ENCODE peak calls at places on chromosomes 16 and 17, in four cellular contexts. B is neural progenitor cell, J is mammary epithelial cell, R is Peyer's patch. O is an unnamed sample.

GRCh38 chr17:9538626-9539025 is 37.0 kb downstream of the STX8 start:
- DNase-seq in R (no peak), J (no peak), B (peak), O (no peak)

GRCh38 chr17:82926081-82926480 is 86.3 kb upstream of the ZNF750 start:
- DNase-seq in R (no peak), B (no peak), J (no peak), O (no peak)

GRCh38 chr16:11085025-11085485 is 140.7 kb downstream of the CLEC16A start:
- DNase-seq in B (peak), R (no peak), J (no peak), O (no peak)

GRCh38 chr16:27389272-27389961 is 12.6 kb upstream of the IL21R start:
- DNase-seq in R (no peak), J (no peak), B (no peak), O (no peak)

GRCh38 chr17:82931696-82932060 is 91.9 kb upstream of the ZNF750 start:
- DNase-seq in J (peak), B (no peak), R (no peak), O (no peak)

GRCh38 chr16:66170989-66171388 is 195.5 kb upstream of the CDH5 start:
- DNase-seq in J (no peak), R (no peak), B (no peak), O (no peak)

GRCh38 chr17:32936894-32937500 is 9.0 kb downstream of the TMEM98 start:
- DNase-seq in J (peak), R (peak), B (peak), O (no peak)

GRCh38 chr17:7207120-7208001 is 12.3 kb downstream of the DLG4 start:
- DNase-seq in R (no peak), J (no peak), B (no peak), O (no peak)

GRCh38 chr16:23351360-23351759 is 49.3 kb downstream of the SCNN1B start:
- DNase-seq in R (no peak), B (no peak), J (no peak), O (no peak)

GRCh38 chr17:78316115-78316866 is 43.6 kb downstream of the SOCS3 start:
- DNase-seq in R (no peak), B (no peak), J (no peak), O (no peak)

GRCh38 chr17:1153795-1154546 is 25.8 kb downstream of the ABR start:
- DNase-seq in R (no peak), J (peak), B (peak), O (no peak)

GRCh38 chr17:1156864-1157263 is 22.9 kb downstream of the ABR start:
- DNase-seq in B (no peak), R (no peak), J (no peak), O (no peak)

GRCh38 chr17:1158879-1159278 is 20.9 kb downstream of the ABR start:
- DNase-seq in B (no peak), J (no peak), R (no peak), O (no peak)

GRCh38 chr17:1150863-1151685 is 28.7 kb downstream of the ABR start:
- DNase-seq in R (no peak), J (no peak), B (no peak), O (no peak)

GRCh38 chr17:1154704-1155103 is 25.1 kb downstream of the ABR start:
- DNase-seq in R (no peak), J (no peak), B (no peak), O (no peak)
- H3K27ac ChIP-seq in R (no peak), J (no peak), B (no peak), O (no peak)

DNA sequence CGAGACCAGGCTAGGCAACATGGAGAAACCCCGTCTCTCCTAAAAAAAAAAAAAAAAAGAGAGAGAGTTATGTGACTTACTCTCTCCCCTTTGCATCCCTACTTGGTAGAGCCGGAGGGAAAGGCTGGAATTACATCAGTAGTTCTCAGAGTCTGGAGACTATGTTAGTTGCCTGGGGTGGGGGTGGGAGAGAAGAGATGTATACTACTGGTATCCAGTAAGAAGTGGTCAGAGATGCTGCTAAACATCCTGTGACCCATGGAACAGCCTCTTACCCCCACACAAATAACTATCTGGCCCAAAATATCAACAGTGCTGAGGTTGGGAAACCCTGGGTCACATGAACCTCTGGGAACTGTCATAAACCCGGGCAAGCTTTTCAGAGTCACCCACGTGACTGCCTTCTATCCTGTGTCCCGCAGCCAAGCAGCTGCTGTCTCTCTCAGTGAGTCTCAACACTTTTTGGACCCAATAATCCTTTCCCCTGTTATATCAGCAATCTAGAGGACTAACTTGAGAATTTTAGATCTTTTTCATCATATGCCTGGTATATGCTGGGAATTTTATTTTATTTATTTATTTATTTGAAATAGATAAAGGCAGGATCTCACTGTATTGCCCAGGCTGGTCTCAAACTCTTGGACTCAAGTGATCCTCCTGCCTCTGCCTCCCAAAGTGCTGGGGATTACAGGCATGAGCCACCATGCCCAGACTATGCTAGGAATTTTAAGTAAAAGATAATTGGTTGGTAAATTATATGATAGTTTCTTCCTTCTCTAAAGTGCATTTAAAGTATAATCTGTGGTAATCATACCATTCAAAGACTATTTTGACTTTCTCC is 8.7 kb downstream of the EIF1 start:
- DNase-seq in B (no peak), J (no peak), R (peak), O (no peak)
- H3K27ac ChIP-seq in B (no peak), J (no peak), R (peak), O (no peak)

GRCh38 chr16:3754304-3754703 is 37.0 kb upstream of the TRAP1 start:
- DNase-seq in J (no peak), R (no peak), B (no peak), O (no peak)
- H3K27ac ChIP-seq in J (no peak), R (no peak), B (no peak), O (no peak)

GRCh38 chr16:68276223-68276622 is 11.9 kb downstream of the SLC7A6 start:
- DNase-seq in B (no peak), J (no peak), R (no peak), O (no peak)

GRCh38 chr16:68273896-68274295 is 9.6 kb downstream of the SLC7A6 start:
- DNase-seq in J (peak), B (no peak), R (no peak), O (no peak)

GRCh38 chr16:68273459-68273858 is 9.1 kb downstream of the SLC7A6 start:
- DNase-seq in R (no peak), J (no peak), B (no peak), O (no peak)

GRCh38 chr16:68274441-68274840 is 10.1 kb downstream of the SLC7A6 start:
- DNase-seq in R (no peak), B (no peak), J (no peak), O (no peak)

GRCh38 chr16:68275611-68276191 is 11.4 kb downstream of the SLC7A6 start:
- DNase-seq in B (no peak), R (peak), J (peak), O (peak)
- H3K27ac ChIP-seq in B (peak), R (peak), J (no peak), O (no peak)

GRCh38 chr16:50741225-50741807 is 570 bp upstream of the CYLD start:
- DNase-seq in J (peak), B (peak), R (no peak), O (no peak)

GRCh38 chr16:50742521-50743150 is 750 bp downstream of the CYLD start:
- DNase-seq in J (peak), B (peak), R (peak), O (no peak)

GRCh38 chr16:50740747-50741146 is 1.1 kb upstream of the CYLD start:
- DNase-seq in B (no peak), R (no peak), J (peak), O (no peak)

GRCh38 chr16:50743575-50744225 is 1.8 kb downstream of the CYLD start:
- DNase-seq in J (no peak), B (no peak), R (no peak), O (no peak)

GRCh38 chr16:50741808-50742520 is at the start of gene CYLD:
- DNase-seq in B (peak), J (peak), R (peak), O (peak)
- H3K27ac ChIP-seq in B (no peak), J (peak), R (peak), O (peak)

DNA sequence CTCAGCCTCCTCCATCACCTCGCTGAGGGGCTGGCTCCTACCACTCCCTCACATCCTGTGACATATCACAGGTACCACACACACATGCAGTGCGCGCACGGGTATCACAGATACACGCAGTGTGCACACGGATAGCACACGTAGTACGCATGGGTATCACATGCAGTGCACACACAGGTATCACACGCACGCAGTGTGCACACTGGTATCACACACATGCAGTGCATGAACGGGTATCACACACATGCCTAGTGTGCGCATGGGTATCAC is 30.1 kb downstream of the ACSF3 start:
- DNase-seq in R (no peak), J (no peak), B (no peak), O (no peak)
- H3K27ac ChIP-seq in R (no peak), J (no peak), B (no peak), O (no peak)